ENCODE peak calls at places on chromosome 7, in five cellular contexts. X, R, A, Y and J are unnamed samples. For H3K4me1, the result is how much of the 10 kb centered on the place peaks cover.

GRCh38 chr7:15049157-15049556 is 146.6 kb upstream of the DGKB start:
- DNase-seq in X (no peak), R (no peak), Y (no peak), A (no peak), J (no peak)

GRCh38 chr7:4144171-4144701 is 537.9 kb upstream of the FOXK1 start:
- DNase-seq in A (no peak), R (no peak), X (no peak), Y (no peak), J (no peak)

GRCh38 chr7:87600130-87601124 is at the start of gene ABCB1:
- DNase-seq in R (peak), A (peak), Y (peak), X (peak), J (peak)

GRCh38 chr7:44281811-44282600 is 43.4 kb downstream of the CAMK2B start:
- DNase-seq in A (peak), Y (no peak), X (peak), R (peak), J (no peak)

GRCh38 chr7:24409429-24410024 is 125.5 kb downstream of the NPY start:
- DNase-seq in Y (no peak), X (no peak), R (no peak), A (no peak), J (no peak)

GRCh38 chr7:122988333-122988732 is 7.2 kb downstream of the TAS2R16 start:
- DNase-seq in R (no peak), A (no peak), X (no peak), Y (no peak), J (no peak)

GRCh38 chr7:116576350-116577319 is 51.8 kb downstream of the CAV1 start:
- DNase-seq in A (no peak), Y (peak), R (no peak), X (no peak), J (no peak)

GRCh38 chr7:88480266-88480665 is 173.6 kb upstream of the STEAP4 start:
- DNase-seq in R (no peak), X (no peak), A (no peak), Y (no peak), J (no peak)

GRCh38 chr7:106736508-106737201 is 75.7 kb upstream of the CCDC71L start:
- DNase-seq in R (no peak), X (peak), A (no peak), Y (peak), J (no peak)

GRCh38 chr7:134802762-134803161 is 23.3 kb downstream of the CALD1 start:
- DNase-seq in Y (no peak), R (no peak), X (no peak), A (no peak), J (no peak)

GRCh38 chr7:14902589-14902963 is at the start of gene DGKB:
- DNase-seq in X (no peak), Y (peak), A (no peak), R (peak), J (peak)

GRCh38 chr7:756928-757560 is 30.0 kb upstream of the PRKAR1B start:
- DNase-seq in R (peak), A (no peak), X (no peak), Y (no peak), J (peak)

GRCh38 chr7:107792364-107792763 is 10.7 kb downstream of the SLC26A3 start:
- DNase-seq in Y (no peak), R (no peak), X (no peak), A (no peak), J (no peak)

GRCh38 chr7:91957823-91958222 is 17.2 kb downstream of the AKAP9 start:
- DNase-seq in Y (no peak), A (no peak), X (no peak), R (no peak), J (no peak)

GRCh38 chr7:122532406-122533269 is 166.3 kb downstream of the RNF133 start:
- DNase-seq in R (no peak), X (no peak), Y (no peak), A (no peak), J (no peak)

GRCh38 chr7:108454674-108455523 is 1.3 kb downstream of the NRCAM start:
- DNase-seq in A (peak), R (no peak), X (no peak), Y (peak), J (no peak)

GRCh38 chr7:127514499-127514898 is 70.9 kb downstream of the GCC1 start:
- DNase-seq in Y (peak), R (no peak), X (no peak), A (no peak), J (no peak)

GRCh38 chr7:91512958-91513357 is 248.7 kb downstream of the FZD1 start:
- DNase-seq in Y (peak), R (no peak), A (no peak), X (no peak), J (no peak)

GRCh38 chr7:124671976-124672375 is 93.6 kb downstream of the GPR37 start:
- DNase-seq in X (no peak), Y (no peak), A (no peak), R (no peak), J (no peak)

GRCh38 chr7:3068568-3068967 is 24.9 kb upstream of the CARD11 start:
- DNase-seq in A (no peak), Y (no peak), X (no peak), R (no peak), J (no peak)

GRCh38 chr7:489876-490275 is 29.8 kb downstream of the PDGFA start:
- DNase-seq in X (no peak), R (no peak), A (no peak), Y (no peak), J (no peak)

GRCh38 chr7:22105550-22105949 is 159.9 kb upstream of the CDCA7L start:
- DNase-seq in Y (no peak), X (no peak), A (no peak), R (no peak), J (no peak)

DNA sequence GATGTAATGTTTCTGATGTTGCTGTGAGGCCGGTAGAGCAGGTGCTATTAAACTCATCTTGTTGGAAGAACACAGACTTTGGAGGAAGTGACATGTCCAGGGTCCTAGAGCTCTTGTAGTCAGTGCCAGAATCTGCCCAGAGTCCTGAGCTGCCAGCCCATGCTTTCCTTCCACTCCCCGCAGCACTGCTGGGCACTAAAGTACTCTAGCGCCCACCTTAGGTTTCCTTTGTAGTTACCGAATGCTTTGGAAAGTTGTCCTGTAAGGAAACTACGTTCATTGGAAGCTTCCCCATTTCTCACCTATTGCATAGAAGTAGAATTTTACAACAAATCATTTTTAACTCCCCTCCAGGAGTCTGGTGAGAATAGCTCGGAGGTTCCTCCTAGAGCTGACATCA is 11.0 kb downstream of the ZNF862 start:
- DNase-seq in X (no peak), A (no peak), R (no peak), Y (no peak), J (no peak)
- TF ChIP-seq CTCF in X (no peak), A (no peak), R (no peak), Y (no peak), J (no peak)

DNA sequence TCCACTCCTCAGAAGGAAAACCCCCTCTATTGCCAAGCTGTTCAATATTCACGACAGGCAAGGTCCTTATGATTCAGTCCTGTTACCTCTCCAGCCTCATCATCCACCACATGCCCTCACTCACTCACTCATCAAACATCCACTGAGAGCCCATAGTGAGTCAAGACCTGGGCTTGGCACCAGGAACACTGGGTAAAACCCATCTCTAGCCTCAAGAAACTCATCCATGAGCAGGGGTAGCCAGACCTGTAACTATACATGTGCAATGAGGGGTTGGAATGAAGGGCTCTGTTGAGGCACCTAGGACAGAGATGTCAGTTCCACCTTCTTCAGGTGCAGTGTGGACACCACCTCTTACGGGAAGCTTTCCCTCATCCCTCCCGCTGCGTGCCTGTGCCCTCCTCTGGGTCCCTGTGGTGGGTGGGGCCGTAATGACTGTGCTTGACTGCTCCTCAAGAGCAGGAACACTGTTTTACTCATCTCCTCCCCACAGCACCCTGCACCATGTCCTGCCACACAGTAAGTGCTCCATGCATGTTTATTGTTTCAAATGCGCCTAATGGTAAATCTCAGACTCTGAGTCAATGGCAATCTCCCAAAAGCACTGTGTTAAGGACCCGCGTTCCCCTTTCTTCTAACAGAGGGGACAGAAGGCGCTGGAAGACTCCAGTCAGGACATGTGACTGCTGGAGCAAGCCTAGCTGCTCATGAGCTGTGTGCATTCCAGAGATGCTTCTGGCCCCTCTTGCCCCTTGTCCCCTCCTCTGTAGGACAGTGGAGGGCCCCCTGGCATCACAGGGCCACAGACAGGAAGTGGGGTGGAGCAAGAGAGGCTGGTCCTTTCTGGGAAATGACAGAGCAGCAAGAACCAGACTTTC is 95.4 kb downstream of the HIPK2 start:
- DNase-seq in R (no peak), X (peak), Y (peak), A (no peak), J (no peak)
- H3K4me1 ChIP-seq in R (under half), X (under half), Y (half or more), A (under half), J (half or more)

GRCh38 chr7:68248973-68249372 is 1252.3 kb downstream of the TYW1 start:
- DNase-seq in R (no peak), X (no peak), A (no peak), Y (no peak), J (no peak)

GRCh38 chr7:68246189-68246633 is 1249.6 kb downstream of the TYW1 start:
- DNase-seq in R (no peak), A (no peak), Y (peak), X (peak), J (no peak)

GRCh38 chr7:68247566-68247965 is 1250.9 kb downstream of the TYW1 start:
- DNase-seq in R (no peak), A (no peak), Y (no peak), X (peak), J (no peak)

GRCh38 chr7:68249611-68250010 is 1253.0 kb downstream of the TYW1 start:
- DNase-seq in R (no peak), A (no peak), X (no peak), Y (no peak), J (no peak)

GRCh38 chr7:68250143-68250542 is 1253.5 kb downstream of the TYW1 start:
- DNase-seq in X (no peak), A (no peak), R (no peak), Y (no peak), J (no peak)
- TF ChIP-seq CTCF in X (no peak), A (no peak), R (no peak), Y (no peak), J (no peak)

DNA sequence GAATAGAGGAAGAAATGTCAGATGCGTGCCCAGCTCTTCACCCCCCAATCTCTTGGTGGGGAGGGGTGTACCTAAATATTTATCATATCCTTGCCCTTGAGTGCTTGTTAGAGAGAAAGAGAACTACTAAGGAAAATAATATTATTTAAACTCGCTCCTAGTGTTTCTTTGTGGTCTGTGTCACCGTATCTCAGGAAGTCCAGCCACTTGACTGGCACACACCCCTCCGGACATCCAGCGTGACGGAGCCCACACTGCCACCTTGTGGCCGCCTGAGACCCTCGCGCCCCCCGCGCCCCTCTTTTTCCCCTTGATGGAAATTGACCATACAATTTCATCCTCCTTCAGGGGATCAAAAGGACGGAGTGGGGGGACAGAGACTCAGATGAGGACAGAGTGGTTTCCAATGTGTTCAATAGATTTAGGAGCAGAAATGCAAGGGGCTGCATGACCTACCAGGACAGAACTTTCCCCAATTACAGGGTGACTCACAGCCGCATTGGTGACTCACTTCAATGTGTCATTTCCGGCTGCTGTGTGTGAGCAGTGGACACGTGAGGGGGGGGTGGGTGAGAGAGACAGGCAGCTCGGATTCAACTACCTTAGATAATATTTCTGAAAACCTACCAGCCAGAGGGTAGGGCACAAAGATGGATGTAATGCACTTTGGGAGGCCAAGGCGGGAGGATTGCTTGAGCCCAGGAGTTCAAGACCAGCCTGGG is 11.4 kb downstream of the SERPINE1 start:
- DNase-seq in A (peak), R (peak), X (peak), Y (peak), J (peak)
- H3K4me1 ChIP-seq in A (under half), R (under half), X (under half), Y (under half), J (under half)

GRCh38 chr7:101879565-101879964 is 62.1 kb downstream of the CUX1 start:
- DNase-seq in R (no peak), X (no peak), Y (no peak), A (no peak), J (no peak)
- TF ChIP-seq CTCF in R (no peak), X (no peak), Y (no peak), A (no peak), J (no peak)

GRCh38 chr7:105127179-105127578 is 113.2 kb downstream of the KMT2E start:
- DNase-seq in A (no peak), X (no peak), Y (peak), R (no peak), J (no peak)

GRCh38 chr7:105122619-105123018 is 108.6 kb downstream of the KMT2E start:
- DNase-seq in X (no peak), R (no peak), Y (no peak), A (no peak), J (no peak)

GRCh38 chr7:105125745-105126144 is 111.7 kb downstream of the KMT2E start:
- DNase-seq in X (no peak), Y (no peak), R (no peak), A (no peak), J (no peak)

GRCh38 chr7:105130048-105130447 is 116.0 kb downstream of the KMT2E start:
- DNase-seq in Y (no peak), R (no peak), A (no peak), X (no peak), J (no peak)

DNA sequence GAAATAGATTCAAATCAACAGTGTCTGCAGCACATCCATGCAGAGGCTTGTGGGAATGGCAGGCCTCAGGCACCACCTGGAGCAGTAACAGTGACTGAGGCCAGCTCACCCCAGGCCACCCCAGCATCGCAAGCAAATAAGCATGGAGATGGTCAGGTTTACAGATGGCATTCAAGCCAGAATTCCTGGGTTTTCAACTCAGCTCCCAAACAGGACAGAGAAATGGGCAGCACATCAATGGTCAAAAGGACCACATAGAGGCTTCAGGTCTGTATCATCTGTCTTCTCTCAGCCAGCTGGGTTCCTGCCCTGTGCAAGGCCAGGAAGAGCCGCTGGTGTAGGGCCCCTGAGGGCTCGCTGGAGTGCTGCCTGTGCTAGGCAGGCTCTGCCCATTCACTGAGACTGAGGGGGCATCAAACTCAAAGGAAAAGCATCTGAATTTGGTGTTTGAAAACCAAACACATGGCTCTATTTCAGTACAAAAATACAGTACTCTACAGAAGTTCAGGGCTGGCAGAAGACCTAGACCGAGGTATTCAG is 112.5 kb downstream of the KMT2E start:
- DNase-seq in X (no peak), R (no peak), A (no peak), Y (peak), J (no peak)
- H3K4me1 ChIP-seq in X (under half), R (under half), A (under half), Y (under half), J (under half)

DNA sequence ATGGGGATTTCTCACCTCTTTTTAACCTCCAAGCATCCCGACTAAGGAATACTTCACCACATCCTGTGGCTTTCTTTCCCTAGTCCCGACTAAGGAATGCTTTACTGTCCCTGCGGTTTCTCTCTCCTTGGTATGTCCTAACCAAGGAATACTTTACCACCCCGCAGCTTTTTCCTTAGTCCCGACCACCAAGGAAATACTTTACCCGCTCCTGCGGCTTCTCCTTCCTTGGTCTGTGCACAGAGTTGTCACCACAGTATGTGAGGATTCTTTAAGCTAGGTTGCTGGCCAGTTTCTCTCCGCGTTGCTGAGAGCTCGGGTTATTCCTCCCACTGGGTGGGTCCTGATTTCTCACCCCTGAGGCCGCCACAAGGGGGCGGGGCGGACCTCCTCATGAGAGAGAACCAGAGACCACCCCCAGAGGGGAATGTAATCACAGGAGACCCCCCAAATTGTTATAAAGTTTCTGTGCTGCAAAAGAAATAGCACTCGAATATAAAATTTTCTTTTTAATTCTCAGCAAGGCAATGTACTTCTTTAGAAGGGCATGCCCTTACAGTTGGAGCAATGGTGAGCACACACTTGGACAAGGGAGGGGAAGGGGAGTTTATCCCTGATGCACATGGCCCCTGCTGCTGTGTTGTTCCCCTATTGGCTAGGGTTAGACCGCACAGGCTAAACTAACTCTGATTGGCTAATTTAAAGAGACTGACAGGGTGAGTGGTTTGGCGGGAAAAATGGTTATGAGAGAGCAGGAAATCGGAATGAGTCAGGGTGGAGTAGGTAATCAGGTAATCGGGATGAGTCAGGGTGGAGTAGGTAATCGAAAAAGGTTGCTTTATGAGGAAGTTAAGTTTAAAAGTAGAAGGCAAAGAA is 12.8 kb downstream of the SUGCT start:
- DNase-seq in A (no peak), R (no peak), Y (peak), X (no peak), J (no peak)
- TF ChIP-seq CTCF in A (no peak), R (no peak), Y (no peak), X (no peak), J (no peak)

GRCh38 chr7:74179935-74180604 is 5.9 kb downstream of the EIF4H start:
- DNase-seq in X (no peak), R (no peak), Y (no peak), A (no peak), J (no peak)
- H3K4me1 ChIP-seq in X (half or more), R (half or more), Y (under half), A (under half), J (half or more)

DNA sequence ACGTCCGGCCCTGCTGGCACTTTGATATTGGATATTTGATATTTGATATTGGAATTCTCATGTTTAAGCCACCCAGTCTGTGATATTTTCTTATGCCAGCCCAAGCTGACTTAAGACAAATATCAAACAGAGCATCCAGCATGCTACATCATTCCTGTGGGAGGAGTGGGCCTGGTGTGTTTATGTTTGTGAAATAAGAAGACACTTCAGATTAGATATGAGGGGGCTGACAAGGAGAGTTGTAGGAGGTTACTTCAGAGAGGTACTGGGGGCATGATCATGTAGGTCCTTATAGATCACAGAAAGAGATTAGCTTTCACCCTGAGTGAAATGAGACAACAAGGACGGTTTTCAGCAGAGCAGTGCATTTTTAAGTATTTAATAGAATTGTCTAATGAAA is 382.9 kb downstream of the SEMA3D start:
- DNase-seq in X (no peak), R (no peak), Y (no peak), A (no peak), J (no peak)
- TF ChIP-seq CTCF in X (no peak), R (no peak), Y (no peak), A (no peak), J (no peak)